ENCODE peak calls at places on chromosomes 5 and 9, in five cellular contexts. One of them, this sample, is unnamed.

GRCh38 chr5:43514816-43515677 is at the start of gene C5orf34:
- DNase-seq in progenitor cell of endocrine pancreas: peak
- DNase-seq in GM06990: peak
- DNase-seq in uterus: peak
- DNase-seq in mucosa of descending colon: peak
- DNase-seq in this sample: peak

GRCh38 chr9:129898205-129898604 is 62.9 kb downstream of the USP20 start:
- DNase-seq in progenitor cell of endocrine pancreas: no peak
- DNase-seq in GM06990: no peak
- DNase-seq in uterus: no peak
- DNase-seq in mucosa of descending colon: no peak
- DNase-seq in this sample: no peak

GRCh38 chr9:14400658-14400995 is 86.7 kb upstream of the NFIB start:
- DNase-seq in progenitor cell of endocrine pancreas: no peak
- DNase-seq in GM06990: no peak
- DNase-seq in uterus: peak
- DNase-seq in mucosa of descending colon: peak
- DNase-seq in this sample: peak

GRCh38 chr5:150574818-150575537 is 65.5 kb upstream of the SYNPO start:
- DNase-seq in progenitor cell of endocrine pancreas: no peak
- DNase-seq in GM06990: no peak
- DNase-seq in uterus: peak
- DNase-seq in mucosa of descending colon: no peak
- DNase-seq in this sample: no peak

GRCh38 chr5:132313378-132313777 is 19.2 kb downstream of the SLC22A4 start:
- DNase-seq in progenitor cell of endocrine pancreas: no peak
- DNase-seq in GM06990: no peak
- DNase-seq in uterus: no peak
- DNase-seq in mucosa of descending colon: no peak
- DNase-seq in this sample: no peak

GRCh38 chr9:34085581-34086500 is 37.2 kb upstream of the UBAP2 start:
- DNase-seq in progenitor cell of endocrine pancreas: no peak
- DNase-seq in GM06990: no peak
- DNase-seq in uterus: no peak
- DNase-seq in mucosa of descending colon: no peak
- DNase-seq in this sample: no peak

GRCh38 chr9:99296375-99296951 is 74.4 kb downstream of the SEC61B start:
- DNase-seq in progenitor cell of endocrine pancreas: no peak
- DNase-seq in GM06990: peak
- DNase-seq in uterus: no peak
- DNase-seq in mucosa of descending colon: peak
- DNase-seq in this sample: no peak

GRCh38 chr5:962386-962785 is 46.2 kb upstream of the NKD2 start:
- DNase-seq in progenitor cell of endocrine pancreas: no peak
- DNase-seq in GM06990: no peak
- DNase-seq in uterus: no peak
- DNase-seq in mucosa of descending colon: no peak
- DNase-seq in this sample: no peak

GRCh38 chr9:127450170-127450830 is 906 bp downstream of the RPL12 start:
- DNase-seq in progenitor cell of endocrine pancreas: no peak
- DNase-seq in GM06990: no peak
- DNase-seq in uterus: peak
- DNase-seq in mucosa of descending colon: peak
- DNase-seq in this sample: peak

GRCh38 chr5:134438641-134439621 is 27.2 kb upstream of the CDKN2AIPNL start:
- DNase-seq in progenitor cell of endocrine pancreas: no peak
- DNase-seq in GM06990: no peak
- DNase-seq in uterus: peak
- DNase-seq in mucosa of descending colon: peak
- DNase-seq in this sample: peak

GRCh38 chr9:126609711-126610388 is 3.9 kb upstream of the LMX1B start:
- DNase-seq in progenitor cell of endocrine pancreas: no peak
- DNase-seq in GM06990: no peak
- DNase-seq in uterus: no peak
- DNase-seq in mucosa of descending colon: no peak
- DNase-seq in this sample: no peak

GRCh38 chr5:10590226-10591047 is 26.6 kb downstream of the ANKRD33B start:
- DNase-seq in progenitor cell of endocrine pancreas: no peak
- DNase-seq in GM06990: no peak
- DNase-seq in uterus: no peak
- DNase-seq in mucosa of descending colon: no peak
- DNase-seq in this sample: no peak

GRCh38 chr9:133437753-133438531 is 15.8 kb downstream of the ADAMTS13 start:
- DNase-seq in progenitor cell of endocrine pancreas: no peak
- DNase-seq in GM06990: no peak
- DNase-seq in uterus: no peak
- DNase-seq in mucosa of descending colon: peak
- DNase-seq in this sample: no peak
- TF ChIP-seq CTCF in progenitor cell of endocrine pancreas: peak
- TF ChIP-seq CTCF in GM06990: no peak
- TF ChIP-seq CTCF in uterus: no peak
- TF ChIP-seq CTCF in mucosa of descending colon: no peak
- TF ChIP-seq CTCF in this sample: no peak

DNA sequence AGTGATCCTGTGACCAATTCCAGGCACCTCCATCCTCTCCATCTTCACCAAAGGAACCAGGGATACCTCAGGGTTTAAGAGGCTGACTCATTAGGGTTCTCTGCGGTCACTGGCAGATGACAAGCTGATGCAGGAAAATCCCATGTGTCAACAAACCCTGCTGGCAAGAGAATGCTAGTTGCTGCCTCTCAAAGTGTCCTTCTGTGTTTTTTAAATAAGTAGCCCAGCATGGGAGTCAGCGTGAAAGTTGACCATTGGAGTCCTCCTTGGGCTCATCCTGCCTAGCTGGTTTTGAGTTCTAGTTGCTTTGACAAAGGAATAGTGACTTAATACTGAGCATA is 200.2 kb downstream of the SLIT3 start:
- DNase-seq in progenitor cell of endocrine pancreas: no peak
- DNase-seq in GM06990: no peak
- DNase-seq in uterus: no peak
- DNase-seq in mucosa of descending colon: no peak
- DNase-seq in this sample: no peak
- TF ChIP-seq CTCF in progenitor cell of endocrine pancreas: no peak
- TF ChIP-seq CTCF in GM06990: no peak
- TF ChIP-seq CTCF in uterus: no peak
- TF ChIP-seq CTCF in mucosa of descending colon: no peak
- TF ChIP-seq CTCF in this sample: no peak

DNA sequence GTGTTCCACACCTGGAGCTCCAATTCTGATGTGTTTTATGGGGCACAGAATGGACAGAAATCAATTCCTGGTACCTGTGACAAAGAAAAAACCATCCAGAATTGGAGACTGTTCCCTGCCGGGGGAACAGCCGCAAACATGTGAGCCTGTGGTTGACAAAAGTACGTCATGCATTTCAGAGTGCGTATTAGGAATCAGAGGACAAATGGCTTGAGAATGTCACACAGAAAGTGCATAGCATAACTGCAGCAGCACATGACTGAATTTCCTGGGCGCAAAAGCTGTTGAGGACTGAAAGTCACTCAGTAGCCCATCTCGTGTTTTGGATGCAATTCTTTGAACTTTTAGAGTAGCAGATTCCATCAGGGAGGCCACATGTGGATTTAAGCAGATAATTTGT is 85.1 kb downstream of the TRIO start:
- DNase-seq in progenitor cell of endocrine pancreas: no peak
- DNase-seq in GM06990: no peak
- DNase-seq in uterus: no peak
- DNase-seq in mucosa of descending colon: no peak
- DNase-seq in this sample: no peak
- TF ChIP-seq CTCF in progenitor cell of endocrine pancreas: no peak
- TF ChIP-seq CTCF in GM06990: no peak
- TF ChIP-seq CTCF in uterus: no peak
- TF ChIP-seq CTCF in mucosa of descending colon: no peak
- TF ChIP-seq CTCF in this sample: no peak

DNA sequence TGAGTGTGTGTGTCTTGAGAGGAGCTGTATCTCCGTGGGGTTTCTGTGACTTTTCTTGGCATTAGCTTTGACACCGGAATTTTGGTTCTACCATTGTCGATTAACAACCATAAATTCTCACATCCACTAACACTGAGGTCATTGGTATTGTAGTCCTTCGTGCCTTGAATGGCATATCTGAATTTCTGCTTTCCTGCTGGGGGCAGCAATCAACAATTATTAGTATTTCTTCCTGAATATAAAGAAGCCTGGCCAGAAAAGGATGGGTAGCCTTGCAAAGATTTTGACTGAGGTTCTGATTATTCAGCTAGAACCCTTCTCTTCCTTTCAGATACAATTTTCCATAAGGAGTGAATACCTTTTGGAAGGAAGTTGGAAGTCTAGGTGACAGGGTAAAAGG is 33.5 kb upstream of the SHOC1 start:
- DNase-seq in progenitor cell of endocrine pancreas: no peak
- DNase-seq in GM06990: no peak
- DNase-seq in uterus: no peak
- DNase-seq in mucosa of descending colon: peak
- DNase-seq in this sample: no peak
- TF ChIP-seq CTCF in progenitor cell of endocrine pancreas: no peak
- TF ChIP-seq CTCF in GM06990: peak
- TF ChIP-seq CTCF in uterus: peak
- TF ChIP-seq CTCF in mucosa of descending colon: no peak
- TF ChIP-seq CTCF in this sample: peak

DNA sequence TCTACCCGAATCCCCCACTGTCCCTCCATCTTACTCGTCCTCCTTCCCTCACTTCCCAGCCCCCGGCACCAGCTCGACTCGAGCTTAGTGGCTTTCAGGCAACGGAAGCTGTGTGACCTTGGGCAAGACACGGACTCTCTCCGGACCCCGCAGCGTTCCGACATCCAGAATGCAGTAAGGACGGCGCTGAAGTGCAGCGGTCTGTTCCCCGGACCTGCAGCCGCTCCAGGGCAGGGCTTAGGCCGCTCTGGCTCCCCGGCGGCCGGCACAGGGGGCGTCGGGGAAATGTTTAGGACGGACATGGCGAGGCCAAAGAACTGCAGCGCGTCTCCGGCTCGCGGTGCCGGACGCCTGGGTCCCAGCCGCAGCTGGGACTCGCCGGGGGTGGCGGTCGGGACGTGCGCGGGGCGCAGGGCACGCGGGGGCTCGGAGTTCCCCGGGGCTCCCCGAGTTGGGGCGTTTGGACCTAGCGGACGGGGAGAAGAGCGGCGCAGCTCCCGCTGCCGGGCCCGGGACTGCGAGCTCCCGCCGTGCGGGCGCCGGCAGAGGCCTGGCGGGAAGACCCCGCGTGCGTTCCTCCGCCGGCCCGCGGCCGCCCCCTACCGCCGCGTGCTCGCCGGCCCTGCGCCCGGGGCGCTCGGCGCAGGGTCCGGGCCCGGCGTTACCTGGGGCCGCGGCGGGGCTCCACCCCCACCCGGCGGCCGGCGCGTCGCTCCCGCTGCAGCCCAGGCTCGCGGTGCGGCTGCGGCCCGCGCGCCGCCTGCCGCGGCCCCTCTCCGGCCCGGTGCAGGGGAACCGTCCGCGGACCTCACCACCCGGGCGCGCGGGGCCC is 5.6 kb upstream of the RNF44 start:
- DNase-seq in progenitor cell of endocrine pancreas: no peak
- DNase-seq in GM06990: peak
- DNase-seq in uterus: no peak
- DNase-seq in mucosa of descending colon: no peak
- DNase-seq in this sample: no peak
- TF ChIP-seq CTCF in progenitor cell of endocrine pancreas: peak
- TF ChIP-seq CTCF in GM06990: no peak
- TF ChIP-seq CTCF in uterus: peak
- TF ChIP-seq CTCF in mucosa of descending colon: no peak
- TF ChIP-seq CTCF in this sample: no peak

GRCh38 chr9:81082251-81082650 is 607.1 kb downstream of the TLE1 start:
- DNase-seq in progenitor cell of endocrine pancreas: no peak
- DNase-seq in GM06990: no peak
- DNase-seq in uterus: no peak
- DNase-seq in mucosa of descending colon: no peak
- DNase-seq in this sample: no peak

GRCh38 chr9:81083821-81084512 is 605.4 kb downstream of the TLE1 start:
- DNase-seq in progenitor cell of endocrine pancreas: no peak
- DNase-seq in GM06990: no peak
- DNase-seq in uterus: no peak
- DNase-seq in mucosa of descending colon: no peak
- DNase-seq in this sample: no peak

GRCh38 chr9:81080185-81080584 is 609.2 kb downstream of the TLE1 start:
- DNase-seq in progenitor cell of endocrine pancreas: no peak
- DNase-seq in GM06990: no peak
- DNase-seq in uterus: no peak
- DNase-seq in mucosa of descending colon: no peak
- DNase-seq in this sample: no peak

GRCh38 chr9:81080900-81081299 is 608.4 kb downstream of the TLE1 start:
- DNase-seq in progenitor cell of endocrine pancreas: no peak
- DNase-seq in GM06990: no peak
- DNase-seq in uterus: no peak
- DNase-seq in mucosa of descending colon: no peak
- DNase-seq in this sample: no peak

GRCh38 chr9:81083062-81083461 is 606.3 kb downstream of the TLE1 start:
- DNase-seq in progenitor cell of endocrine pancreas: no peak
- DNase-seq in GM06990: no peak
- DNase-seq in uterus: no peak
- DNase-seq in mucosa of descending colon: no peak
- DNase-seq in this sample: no peak
- TF ChIP-seq CTCF in progenitor cell of endocrine pancreas: peak
- TF ChIP-seq CTCF in GM06990: no peak
- TF ChIP-seq CTCF in uterus: peak
- TF ChIP-seq CTCF in mucosa of descending colon: no peak
- TF ChIP-seq CTCF in this sample: no peak

DNA sequence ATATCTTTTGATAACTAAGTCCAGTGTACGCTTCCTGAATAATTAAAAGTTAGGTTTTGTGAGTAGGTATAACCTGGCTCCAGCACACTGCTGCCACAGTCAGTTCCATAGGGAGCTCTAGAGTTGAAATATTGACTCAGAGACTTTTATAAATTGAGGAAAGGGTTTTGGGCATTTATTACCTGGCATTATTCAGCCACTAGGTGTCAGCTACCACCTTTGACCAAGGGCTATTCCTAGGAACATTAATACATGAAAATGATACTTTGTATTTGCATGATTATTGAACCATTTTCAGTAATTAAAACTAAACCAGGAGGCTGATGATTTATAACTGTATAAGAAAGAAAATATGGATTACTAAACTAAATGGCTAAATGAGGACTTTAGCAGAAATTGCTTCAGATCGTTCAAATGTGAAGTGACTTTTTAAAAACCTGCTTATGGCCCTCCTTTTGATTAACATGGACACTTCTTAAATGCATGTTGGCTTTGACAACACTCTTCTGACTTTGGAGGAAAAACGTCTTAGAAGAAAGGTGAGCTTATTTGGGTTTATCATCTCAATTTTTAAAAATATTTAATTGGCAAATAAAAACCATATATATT is 83.0 kb downstream of the SMC2 start:
- DNase-seq in progenitor cell of endocrine pancreas: no peak
- DNase-seq in GM06990: no peak
- DNase-seq in uterus: no peak
- DNase-seq in mucosa of descending colon: peak
- DNase-seq in this sample: no peak
- TF ChIP-seq CTCF in progenitor cell of endocrine pancreas: peak
- TF ChIP-seq CTCF in GM06990: peak
- TF ChIP-seq CTCF in uterus: no peak
- TF ChIP-seq CTCF in mucosa of descending colon: peak
- TF ChIP-seq CTCF in this sample: no peak

GRCh38 chr5:5793560-5793959 is 371.1 kb downstream of the ICE1 start:
- DNase-seq in progenitor cell of endocrine pancreas: no peak
- DNase-seq in GM06990: no peak
- DNase-seq in uterus: no peak
- DNase-seq in mucosa of descending colon: no peak
- DNase-seq in this sample: no peak
- TF ChIP-seq CTCF in progenitor cell of endocrine pancreas: no peak
- TF ChIP-seq CTCF in GM06990: no peak
- TF ChIP-seq CTCF in uterus: no peak
- TF ChIP-seq CTCF in mucosa of descending colon: no peak
- TF ChIP-seq CTCF in this sample: no peak

GRCh38 chr9:20240498-20240897 is 381.8 kb downstream of the MLLT3 start:
- DNase-seq in progenitor cell of endocrine pancreas: no peak
- DNase-seq in GM06990: no peak
- DNase-seq in uterus: no peak
- DNase-seq in mucosa of descending colon: no peak
- DNase-seq in this sample: no peak
- TF ChIP-seq CTCF in progenitor cell of endocrine pancreas: no peak
- TF ChIP-seq CTCF in GM06990: no peak
- TF ChIP-seq CTCF in uterus: no peak
- TF ChIP-seq CTCF in mucosa of descending colon: no peak
- TF ChIP-seq CTCF in this sample: no peak

This sample was measured in stomach.